ENCODE peak calls at places on chromosomes 3 and 15, in five cellular contexts. One of them, this sample, is unnamed.

GRCh38 chr15:73991260-73991659 is 835 bp downstream of the STOML1 start:
- DNase-seq in CD4-positive, alpha-beta T cell: no peak
- DNase-seq in Peyer's patch: peak; percentile 15
- DNase-seq in B cell: no peak
- DNase-seq in tibial artery: peak; percentile 66
- DNase-seq in this sample: no peak

GRCh38 chr15:78223396-78224023 is 10.9 kb downstream of the ACSBG1 start:
- DNase-seq in Peyer's patch: no peak
- DNase-seq in CD4-positive, alpha-beta T cell: no peak
- DNase-seq in B cell: no peak
- DNase-seq in tibial artery: no peak
- DNase-seq in this sample: no peak

GRCh38 chr3:144948711-144949110 is 977.1 kb downstream of the DIPK2A start:
- DNase-seq in B cell: no peak
- DNase-seq in tibial artery: no peak
- DNase-seq in Peyer's patch: no peak
- DNase-seq in CD4-positive, alpha-beta T cell: no peak
- DNase-seq in this sample: no peak

GRCh38 chr3:113914646-113915045 is 33.2 kb upstream of the ZDHHC23 start:
- DNase-seq in B cell: no peak
- DNase-seq in tibial artery: no peak
- DNase-seq in Peyer's patch: no peak
- DNase-seq in CD4-positive, alpha-beta T cell: no peak
- DNase-seq in this sample: no peak

GRCh38 chr3:166446291-166446690 is 609.1 kb upstream of the BCHE start:
- DNase-seq in CD4-positive, alpha-beta T cell: no peak
- DNase-seq in tibial artery: no peak
- DNase-seq in B cell: no peak
- DNase-seq in Peyer's patch: no peak
- DNase-seq in this sample: no peak

GRCh38 chr15:36373549-36373948 is 205.9 kb upstream of the CDIN1 start:
- DNase-seq in tibial artery: no peak
- DNase-seq in CD4-positive, alpha-beta T cell: no peak
- DNase-seq in Peyer's patch: no peak
- DNase-seq in B cell: no peak
- DNase-seq in this sample: no peak

GRCh38 chr3:149120051-149120972 is 9.1 kb upstream of the HPS3 start:
- DNase-seq in tibial artery: no peak
- DNase-seq in Peyer's patch: no peak
- DNase-seq in CD4-positive, alpha-beta T cell: no peak
- DNase-seq in B cell: no peak
- DNase-seq in this sample: no peak

GRCh38 chr15:69908518-69909420 is 188.9 kb downstream of the TLE3 start:
- DNase-seq in B cell: no peak
- DNase-seq in tibial artery: no peak
- DNase-seq in Peyer's patch: no peak
- DNase-seq in CD4-positive, alpha-beta T cell: no peak
- DNase-seq in this sample: no peak

GRCh38 chr3:195356151-195357086 is 85.5 kb upstream of the XXYLT1 start:
- DNase-seq in CD4-positive, alpha-beta T cell: no peak
- DNase-seq in tibial artery: no peak
- DNase-seq in Peyer's patch: no peak
- DNase-seq in B cell: no peak
- DNase-seq in this sample: no peak

GRCh38 chr3:30043156-30043555 is 563.2 kb upstream of the TGFBR2 start:
- DNase-seq in CD4-positive, alpha-beta T cell: no peak
- DNase-seq in B cell: no peak
- DNase-seq in Peyer's patch: no peak
- DNase-seq in tibial artery: no peak
- DNase-seq in this sample: no peak

GRCh38 chr3:153165211-153165815 is 3.3 kb downstream of the RAP2B start:
- DNase-seq in CD4-positive, alpha-beta T cell: no peak
- DNase-seq in Peyer's patch: no peak
- DNase-seq in tibial artery: no peak
- DNase-seq in B cell: no peak
- DNase-seq in this sample: no peak

GRCh38 chr3:159200176-159200575 is 398.3 kb downstream of the MFSD1 start:
- DNase-seq in B cell: no peak
- DNase-seq in Peyer's patch: no peak
- DNase-seq in tibial artery: no peak
- DNase-seq in CD4-positive, alpha-beta T cell: no peak
- DNase-seq in this sample: no peak

GRCh38 chr3:129967761-129968160 is 6.8 kb upstream of the TRH start:
- DNase-seq in B cell: no peak
- DNase-seq in CD4-positive, alpha-beta T cell: no peak
- DNase-seq in tibial artery: no peak
- DNase-seq in Peyer's patch: no peak
- DNase-seq in this sample: no peak

GRCh38 chr3:3615533-3615932 is 183.7 kb upstream of the LRRN1 start:
- DNase-seq in B cell: no peak
- DNase-seq in tibial artery: no peak
- DNase-seq in CD4-positive, alpha-beta T cell: no peak
- DNase-seq in Peyer's patch: no peak
- DNase-seq in this sample: no peak

GRCh38 chr15:65942436-65942835 is 73.1 kb downstream of the RAB11A start:
- DNase-seq in B cell: no peak
- DNase-seq in CD4-positive, alpha-beta T cell: no peak
- DNase-seq in tibial artery: no peak
- DNase-seq in Peyer's patch: no peak
- DNase-seq in this sample: no peak

GRCh38 chr15:63020128-63020527 is 22.4 kb upstream of the TPM1 start:
- DNase-seq in tibial artery: no peak
- DNase-seq in B cell: peak; percentile 36
- DNase-seq in CD4-positive, alpha-beta T cell: no peak
- DNase-seq in Peyer's patch: no peak
- DNase-seq in this sample: no peak

GRCh38 chr15:85618956-85619491 is 175.7 kb downstream of the KLHL25 start:
- DNase-seq in Peyer's patch: peak; percentile 37
- DNase-seq in tibial artery: peak; percentile 92
- DNase-seq in B cell: peak; percentile 40
- DNase-seq in CD4-positive, alpha-beta T cell: no peak
- DNase-seq in this sample: peak; percentile 24

GRCh38 chr3:112000971-112001370 is 2.2 kb downstream of the TAGLN3 start:
- DNase-seq in tibial artery: no peak
- DNase-seq in CD4-positive, alpha-beta T cell: no peak
- DNase-seq in Peyer's patch: no peak
- DNase-seq in B cell: no peak
- DNase-seq in this sample: no peak

GRCh38 chr15:69424001-69424400 is 9.9 kb downstream of the KIF23 start:
- DNase-seq in B cell: no peak
- DNase-seq in CD4-positive, alpha-beta T cell: no peak
- DNase-seq in tibial artery: no peak
- DNase-seq in Peyer's patch: no peak
- DNase-seq in this sample: no peak

GRCh38 chr3:98741121-98741716 is 21.9 kb upstream of the ST3GAL6 start:
- DNase-seq in CD4-positive, alpha-beta T cell: no peak
- DNase-seq in tibial artery: no peak
- DNase-seq in B cell: no peak
- DNase-seq in Peyer's patch: no peak
- DNase-seq in this sample: no peak

GRCh38 chr15:81410318-81410753 is 36.3 kb upstream of the TMC3 start:
- DNase-seq in tibial artery: peak; percentile 79
- DNase-seq in Peyer's patch: no peak
- DNase-seq in B cell: no peak
- DNase-seq in CD4-positive, alpha-beta T cell: no peak
- DNase-seq in this sample: no peak

GRCh38 chr15:81113861-81114261 is 20.2 kb upstream of the CFAP161 start:
- DNase-seq in Peyer's patch: no peak
- DNase-seq in CD4-positive, alpha-beta T cell: no peak
- DNase-seq in B cell: no peak
- DNase-seq in tibial artery: no peak
- DNase-seq in this sample: no peak

GRCh38 chr3:48899298-48899697 is 616 bp upstream of the SLC25A20 start:
- DNase-seq in B cell: no peak
- DNase-seq in tibial artery: no peak
- DNase-seq in Peyer's patch: no peak
- DNase-seq in CD4-positive, alpha-beta T cell: no peak
- DNase-seq in this sample: peak; percentile 35

GRCh38 chr3:61218508-61218907 is 32.7 kb downstream of the FHIT start:
- DNase-seq in Peyer's patch: no peak
- DNase-seq in CD4-positive, alpha-beta T cell: no peak
- DNase-seq in B cell: no peak
- DNase-seq in tibial artery: no peak
- DNase-seq in this sample: no peak

GRCh38 chr3:50316657-50317242 is 5.8 kb downstream of the HYAL2 start:
- DNase-seq in CD4-positive, alpha-beta T cell: peak; percentile 52
- DNase-seq in B cell: peak; percentile 59
- DNase-seq in Peyer's patch: no peak
- DNase-seq in tibial artery: no peak
- DNase-seq in this sample: no peak

GRCh38 chr3:127768346-127769008 is 53.8 kb downstream of the MGLL start:
- DNase-seq in Peyer's patch: no peak
- DNase-seq in CD4-positive, alpha-beta T cell: no peak
- DNase-seq in tibial artery: no peak
- DNase-seq in B cell: no peak
- DNase-seq in this sample: no peak

GRCh38 chr3:8938021-8938420 is 25.3 kb downstream of the RAD18 start:
- DNase-seq in tibial artery: no peak
- DNase-seq in CD4-positive, alpha-beta T cell: no peak
- DNase-seq in Peyer's patch: no peak
- DNase-seq in B cell: no peak
- DNase-seq in this sample: no peak

GRCh38 chr3:150075417-150075865 is 104.7 kb upstream of the PFN2 start:
- DNase-seq in CD4-positive, alpha-beta T cell: no peak
- DNase-seq in B cell: no peak
- DNase-seq in Peyer's patch: no peak
- DNase-seq in tibial artery: no peak
- DNase-seq in this sample: no peak

GRCh38 chr15:85667491-85668424 is 127.0 kb downstream of the KLHL25 start:
- DNase-seq in B cell: no peak
- DNase-seq in CD4-positive, alpha-beta T cell: no peak
- DNase-seq in Peyer's patch: no peak
- DNase-seq in tibial artery: peak; percentile 67
- DNase-seq in this sample: peak; percentile 42

GRCh38 chr3:103629391-103629790 is 1194.6 kb downstream of the ZPLD1 start:
- DNase-seq in Peyer's patch: no peak
- DNase-seq in tibial artery: no peak
- DNase-seq in CD4-positive, alpha-beta T cell: no peak
- DNase-seq in B cell: no peak
- DNase-seq in this sample: no peak

GRCh38 chr3:172859035-172859434 is 108.5 kb downstream of the ECT2 start:
- DNase-seq in Peyer's patch: no peak
- DNase-seq in CD4-positive, alpha-beta T cell: no peak
- DNase-seq in tibial artery: no peak
- DNase-seq in B cell: no peak
- DNase-seq in this sample: no peak

GRCh38 chr3:15102256-15102655 is 3.3 kb upstream of the RBSN start:
- DNase-seq in Peyer's patch: no peak
- DNase-seq in CD4-positive, alpha-beta T cell: no peak
- DNase-seq in tibial artery: peak; percentile 88
- DNase-seq in B cell: no peak
- DNase-seq in this sample: no peak

GRCh38 chr15:67148196-67148701 is 82.8 kb downstream of the SMAD3 start:
- DNase-seq in B cell: peak; percentile 44
- DNase-seq in CD4-positive, alpha-beta T cell: no peak
- DNase-seq in Peyer's patch: no peak
- DNase-seq in tibial artery: no peak
- DNase-seq in this sample: no peak

GRCh38 chr3:171491412-171491811 is 31.2 kb upstream of the TNIK start:
- DNase-seq in CD4-positive, alpha-beta T cell: no peak
- DNase-seq in B cell: no peak
- DNase-seq in tibial artery: no peak
- DNase-seq in Peyer's patch: no peak
- DNase-seq in this sample: no peak

DNA sequence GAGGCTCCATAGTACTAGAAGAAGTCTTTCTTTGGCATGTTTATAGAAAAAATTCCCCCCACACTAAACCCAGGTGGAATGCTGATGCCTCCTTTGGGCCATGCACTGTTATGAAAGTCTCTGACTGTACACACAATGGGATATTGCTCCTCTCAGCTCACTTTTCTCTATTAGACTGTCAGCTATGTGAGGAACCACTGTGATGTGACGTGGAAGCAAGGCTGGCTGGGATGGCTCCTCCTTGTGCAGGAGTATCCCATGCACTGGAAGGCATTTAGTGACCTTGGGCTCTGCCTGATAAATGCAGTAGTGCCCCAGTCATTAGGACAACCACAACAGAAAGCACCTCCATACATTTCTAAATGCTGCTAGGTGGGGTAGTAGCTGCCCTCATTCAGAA is 5.7 kb upstream of the FRMD4B start:
- DNase-seq in tibial artery: no peak
- DNase-seq in CD4-positive, alpha-beta T cell: no peak
- DNase-seq in B cell: no peak
- DNase-seq in Peyer's patch: no peak
- DNase-seq in this sample: no peak
- TF ChIP-seq CTCF in tibial artery: no peak
- TF ChIP-seq CTCF in CD4-positive, alpha-beta T cell: no peak
- TF ChIP-seq CTCF in B cell: no peak
- TF ChIP-seq CTCF in Peyer's patch: no peak
- TF ChIP-seq CTCF in this sample: no peak

DNA sequence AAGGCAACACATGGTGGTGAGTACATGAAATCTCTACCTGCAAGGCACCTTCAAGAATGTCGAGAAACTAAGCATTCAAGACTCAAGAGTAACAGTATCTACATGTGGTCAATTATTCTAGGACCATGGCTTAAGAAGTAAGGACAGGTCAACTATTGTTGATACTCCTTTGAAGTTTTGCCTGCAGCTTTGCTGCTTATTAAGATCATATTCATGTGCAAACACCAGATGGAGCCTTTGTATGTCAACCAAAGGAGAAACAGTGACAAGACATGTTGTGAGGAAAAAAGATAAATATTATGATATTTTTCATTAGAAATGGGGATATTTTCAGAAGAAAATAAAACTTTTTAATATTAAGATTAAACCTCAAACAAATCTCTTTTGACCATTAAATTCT is 52.3 kb upstream of the FGF7 start:
- DNase-seq in B cell: no peak
- DNase-seq in tibial artery: no peak
- DNase-seq in Peyer's patch: no peak
- DNase-seq in CD4-positive, alpha-beta T cell: no peak
- DNase-seq in this sample: no peak
- TF ChIP-seq CTCF in B cell: no peak
- TF ChIP-seq CTCF in tibial artery: no peak
- TF ChIP-seq CTCF in Peyer's patch: peak; percentile 11
- TF ChIP-seq CTCF in CD4-positive, alpha-beta T cell: no peak
- TF ChIP-seq CTCF in this sample: no peak

GRCh38 chr3:5768546-5768945 is 581.0 kb downstream of the EDEM1 start:
- DNase-seq in Peyer's patch: no peak
- DNase-seq in B cell: no peak
- DNase-seq in CD4-positive, alpha-beta T cell: no peak
- DNase-seq in tibial artery: no peak
- DNase-seq in this sample: no peak
- TF ChIP-seq CTCF in Peyer's patch: no peak
- TF ChIP-seq CTCF in B cell: no peak
- TF ChIP-seq CTCF in CD4-positive, alpha-beta T cell: no peak
- TF ChIP-seq CTCF in tibial artery: no peak
- TF ChIP-seq CTCF in this sample: no peak

DNA sequence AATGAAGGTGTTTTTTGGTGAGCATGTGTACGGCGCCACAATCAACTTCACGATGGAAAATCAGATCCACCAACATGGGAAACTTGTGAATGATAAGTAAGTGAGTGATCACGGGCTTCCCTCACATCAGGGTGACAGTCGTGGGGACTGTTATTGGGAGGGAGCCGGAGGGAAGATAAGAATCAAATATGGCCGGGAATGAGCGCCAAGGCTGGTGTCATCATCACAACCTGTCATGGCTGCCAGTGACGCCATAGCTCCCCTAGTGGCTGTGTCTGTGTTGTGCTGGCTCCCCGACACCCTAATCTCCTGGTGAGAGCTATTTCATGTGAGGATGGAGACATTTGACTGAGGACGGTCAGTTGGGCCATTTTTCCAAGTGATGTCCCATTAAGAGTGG is 168.5 kb downstream of the SV2B start:
- DNase-seq in B cell: no peak
- DNase-seq in tibial artery: no peak
- DNase-seq in Peyer's patch: no peak
- DNase-seq in CD4-positive, alpha-beta T cell: no peak
- DNase-seq in this sample: no peak
- TF ChIP-seq CTCF in B cell: no peak
- TF ChIP-seq CTCF in tibial artery: no peak
- TF ChIP-seq CTCF in Peyer's patch: no peak
- TF ChIP-seq CTCF in CD4-positive, alpha-beta T cell: no peak
- TF ChIP-seq CTCF in this sample: no peak